ENCODE peak calls at places on chromosomes 2 and 18, in ten cellular contexts. S, U, V, I, F, K, P, N, Y and D are unnamed samples.
A peak's percentile ranks its signal among the peaks of the same experiment; 100 is the strongest.

GRCh38 chr2:223526106-223526505 is 76.1 kb downstream of the SCG2 start:
- DNase-seq in S (peak; percentile 14), U (no peak), V (no peak), I (no peak), F (no peak), K (no peak), P (no peak), N (no peak), Y (no peak), D (no peak)

GRCh38 chr18:57666818-57667497 is 45.3 kb upstream of the NARS1 start:
- DNase-seq in S (peak; percentile 35), U (no peak), V (no peak), I (peak; percentile 36), F (no peak), K (no peak), P (peak; percentile 57), N (no peak), Y (no peak), D (no peak)

GRCh38 chr2:26562811-26563645 is 78.1 kb downstream of the CIB4 start:
- DNase-seq in S (no peak), U (no peak), V (no peak), I (peak; percentile 11), F (peak; percentile 68), K (no peak), P (no peak), N (no peak), Y (peak; percentile 83), D (no peak)

GRCh38 chr2:24672589-24672988 is 120.6 kb downstream of the PTRHD1 start:
- DNase-seq in S (no peak), U (no peak), V (no peak), I (no peak), F (no peak), K (no peak), P (no peak), N (no peak), Y (no peak), D (no peak)

GRCh38 chr2:74390601-74391000 is 10.5 kb upstream of the DCTN1 start:
- DNase-seq in S (no peak), U (no peak), V (no peak), I (no peak), F (no peak), K (no peak), P (no peak), N (no peak), Y (no peak), D (no peak)

GRCh38 chr2:10885479-10885863 is 26.3 kb upstream of the KCNF1 start:
- DNase-seq in S (no peak), U (no peak), V (no peak), I (no peak), F (no peak), K (no peak), P (no peak), N (no peak), Y (no peak), D (no peak)

GRCh38 chr18:30556112-30556511 is 486.4 kb downstream of the DSC3 start:
- DNase-seq in S (no peak), U (no peak), V (no peak), I (no peak), F (no peak), K (no peak), P (no peak), N (no peak), Y (no peak), D (no peak)

GRCh38 chr2:110664135-110664534 is 13.7 kb downstream of the BUB1 start:
- DNase-seq in S (no peak), U (no peak), V (no peak), I (no peak), F (no peak), K (no peak), P (no peak), N (no peak), Y (no peak), D (no peak)

GRCh38 chr18:48741866-48742265 is 203.0 kb downstream of the CTIF start:
- DNase-seq in S (no peak), U (no peak), V (no peak), I (no peak), F (no peak), K (no peak), P (no peak), N (no peak), Y (no peak), D (no peak)

GRCh38 chr18:48740068-48740440 is 201.2 kb downstream of the CTIF start:
- DNase-seq in S (no peak), U (peak; percentile 34), V (no peak), I (no peak), F (no peak), K (no peak), P (no peak), N (no peak), Y (no peak), D (no peak)

GRCh38 chr18:48740846-48741485 is 202.1 kb downstream of the CTIF start:
- DNase-seq in S (no peak), U (no peak), V (no peak), I (no peak), F (no peak), K (no peak), P (no peak), N (no peak), Y (no peak), D (no peak)

GRCh38 chr18:48736861-48737260 is 198.0 kb downstream of the CTIF start:
- DNase-seq in S (no peak), U (no peak), V (no peak), I (no peak), F (no peak), K (no peak), P (no peak), N (no peak), Y (no peak), D (no peak)

DNA sequence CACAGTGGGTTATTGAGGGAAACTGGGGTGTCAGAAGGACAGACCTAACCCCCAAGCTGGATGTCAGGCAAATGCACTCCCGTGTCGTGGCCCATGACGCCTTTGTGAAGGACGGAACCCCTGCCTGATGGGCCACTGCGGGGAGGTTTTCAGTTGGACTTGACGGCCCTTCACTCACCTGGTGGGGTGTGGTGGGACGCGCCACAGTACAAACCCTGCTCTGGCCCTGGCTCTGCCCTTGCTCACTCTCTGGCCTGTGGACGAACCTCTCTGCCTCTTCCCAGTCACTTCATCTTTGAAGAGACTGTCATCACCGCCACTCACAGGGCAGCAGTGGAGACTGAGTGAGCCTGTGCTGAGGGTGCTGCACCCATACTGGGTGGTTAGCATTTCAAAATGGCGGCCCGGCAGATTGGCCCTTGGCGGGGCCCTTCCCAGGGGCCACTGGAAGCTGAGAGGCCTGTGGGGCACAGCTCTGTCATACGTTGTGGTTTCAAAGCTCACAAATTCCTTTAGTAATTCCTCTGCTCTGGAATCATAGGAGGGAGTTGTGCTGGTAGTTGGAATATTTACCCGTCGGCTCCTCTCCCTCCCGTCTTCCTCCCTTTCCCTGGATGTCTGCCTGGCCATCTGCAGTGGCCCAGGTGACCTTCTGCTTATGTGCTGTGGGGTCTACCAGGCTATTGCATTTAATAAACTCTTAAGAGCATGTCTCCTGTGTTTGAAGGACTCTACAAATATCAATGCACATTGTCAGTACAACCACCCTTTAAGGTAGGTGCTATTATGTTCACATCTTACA is 200.6 kb downstream of the CTIF start:
- DNase-seq in S (no peak), U (no peak), V (no peak), I (no peak), F (no peak), K (no peak), P (no peak), N (no peak), Y (no peak), D (no peak)
- TF ChIP-seq POLR2A in S (no peak), U (no peak), V (no peak), I (no peak), F (no peak), K (no peak), P (no peak), N (no peak), Y (no peak), D (no peak)

GRCh38 chr18:8908792-8909510 is 193.5 kb upstream of the NDUFV2 start:
- DNase-seq in S (no peak), U (no peak), V (no peak), I (no peak), F (no peak), K (no peak), P (no peak), N (no peak), Y (no peak), D (no peak)

GRCh38 chr18:8911408-8912340 is 190.8 kb upstream of the NDUFV2 start:
- DNase-seq in S (no peak), U (no peak), V (no peak), I (no peak), F (no peak), K (peak; percentile 12), P (no peak), N (no peak), Y (no peak), D (no peak)

GRCh38 chr18:8910843-8911242 is 191.7 kb upstream of the NDUFV2 start:
- DNase-seq in S (no peak), U (no peak), V (no peak), I (no peak), F (no peak), K (no peak), P (no peak), N (no peak), Y (no peak), D (no peak)

GRCh38 chr18:8912348-8913057 is 190.0 kb upstream of the NDUFV2 start:
- DNase-seq in S (no peak), U (no peak), V (no peak), I (no peak), F (no peak), K (peak; percentile 70), P (peak; percentile 68), N (no peak), Y (no peak), D (peak; percentile 10)

GRCh38 chr18:8910186-8910585 is 192.3 kb upstream of the NDUFV2 start:
- DNase-seq in S (no peak), U (no peak), V (no peak), I (no peak), F (no peak), K (no peak), P (no peak), N (no peak), Y (no peak), D (no peak)
- H3K4me3 ChIP-seq in S (no peak overlapping the region), U (no peak overlapping the region), V (no peak overlapping the region), I (no peak overlapping the region), F (no peak overlapping the region), K (no peak overlapping the region), P (no peak overlapping the region), N (no peak overlapping the region), Y (no peak overlapping the region), D (no peak overlapping the region)

DNA sequence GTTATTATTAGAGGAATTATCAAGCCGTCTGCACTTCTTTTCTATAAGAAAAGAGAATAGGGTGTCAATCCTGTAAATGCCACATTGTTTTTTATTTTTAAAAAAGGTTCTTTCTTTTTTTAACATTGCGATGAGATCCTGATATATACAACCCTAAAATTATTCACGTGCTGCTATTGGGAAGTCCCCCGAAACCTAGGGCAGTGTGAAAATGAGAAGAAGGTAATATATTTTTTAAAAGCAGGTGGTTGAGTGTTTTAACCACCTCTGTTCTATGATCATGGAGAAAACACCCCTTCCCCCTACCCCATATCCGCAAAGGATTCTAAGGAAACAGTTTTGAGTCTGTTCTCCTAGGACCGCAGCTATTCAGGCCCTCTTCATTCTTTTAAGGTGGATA is 94.5 kb upstream of the KLHL14 start:
- DNase-seq in S (no peak), U (no peak), V (no peak), I (no peak), F (no peak), K (no peak), P (no peak), N (no peak), Y (no peak), D (no peak)
- TF ChIP-seq EP300 in S (no peak), U (no peak), V (no peak), I (no peak), F (no peak), K (no peak), P (no peak), N (no peak), Y (no peak), D (no peak)

GRCh38 chr18:54829856-54830255 is 1.6 kb downstream of the RAB27B start:
- DNase-seq in S (no peak), U (no peak), V (no peak), I (no peak), F (no peak), K (no peak), P (no peak), N (no peak), Y (no peak), D (no peak)

GRCh38 chr18:54825626-54826344 is 2.5 kb upstream of the RAB27B start:
- DNase-seq in S (no peak), U (no peak), V (no peak), I (no peak), F (no peak), K (no peak), P (no peak), N (no peak), Y (no peak), D (no peak)

GRCh38 chr18:54828986-54829385 is 709 bp downstream of the RAB27B start:
- DNase-seq in S (no peak), U (no peak), V (no peak), I (no peak), F (no peak), K (no peak), P (no peak), N (no peak), Y (no peak), D (no peak)

GRCh38 chr18:54830260-54830659 is 2.0 kb downstream of the RAB27B start:
- DNase-seq in S (no peak), U (no peak), V (no peak), I (no peak), F (no peak), K (no peak), P (no peak), N (no peak), Y (no peak), D (no peak)

DNA sequence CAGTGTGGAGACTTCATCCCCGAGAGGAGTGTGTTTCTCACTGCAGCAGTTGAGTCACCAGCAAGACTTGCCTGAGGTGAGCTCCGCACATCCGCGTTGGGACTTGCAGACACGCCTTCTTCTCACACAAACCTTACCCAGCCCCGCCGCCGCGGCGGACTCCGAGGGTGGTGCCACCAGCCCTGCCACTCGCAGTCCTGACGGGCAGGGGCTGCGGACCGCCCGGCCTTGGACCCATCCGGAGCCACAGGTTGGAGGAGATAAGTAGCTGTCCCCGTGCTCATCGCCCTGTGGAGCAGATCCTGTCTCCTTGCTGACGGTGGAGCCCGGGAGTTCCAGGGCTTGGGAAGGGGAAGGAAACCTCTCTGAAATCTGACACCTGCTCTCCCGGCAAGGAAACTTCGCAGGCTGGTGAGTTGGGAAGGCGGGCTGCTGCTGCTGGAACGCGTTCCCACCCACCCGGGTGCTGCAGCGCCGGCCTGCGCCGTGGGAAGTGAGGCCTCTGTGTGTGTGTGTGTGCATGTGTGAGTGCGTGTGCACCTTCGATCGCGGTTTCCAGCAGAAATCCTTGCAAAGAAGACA is at the start of gene RAB27B:
- DNase-seq in S (peak; percentile 90), U (peak; percentile 40), V (no peak), I (peak; percentile 11), F (peak; percentile 72), K (no peak), P (no peak), N (peak; percentile 83), Y (peak; percentile 88), D (peak; percentile 91)
- TF ChIP-seq POLR2A in S (peak; percentile 59), U (no peak), V (no peak), I (no peak), F (no peak), K (no peak), P (no peak), N (no peak), Y (no peak), D (peak; percentile 34)